ENCODE peak calls at places on chromosomes 13 and 19, in ten cellular contexts. A is heart left ventricle, E is IMR-90, W is small intestine, C is body of pancreas, V is heart right ventricle, K is thoracic aorta, D is mesenchymal stem cell, N is transverse colon, X is neuronal stem cell. S is an unnamed sample.

GRCh38 chr13:73991884-73992283 is 142.3 kb downstream of the KLF12 start:
- DNase-seq in A (no peak), E (no peak), W (no peak), C (no peak), V (no peak), K (no peak), D (no peak), N (no peak), X (no peak), S (no peak)

GRCh38 chr19:6362351-6362801 is 1.0 kb downstream of the CLPP start:
- DNase-seq in A (no peak), E (no peak), W (peak; percentile 25), C (no peak), V (no peak), K (no peak), D (peak; percentile 12), N (no peak), X (no peak), S (peak; percentile 47)

GRCh38 chr13:31947506-31947905 is 84.1 kb upstream of the FRY start:
- DNase-seq in A (no peak), E (no peak), W (no peak), C (peak; percentile 32), V (no peak), K (no peak), D (peak; percentile 45), N (no peak), X (no peak), S (no peak)

GRCh38 chr13:42239644-42240043 is 32.3 kb upstream of the AKAP11 start:
- DNase-seq in A (no peak), E (peak; percentile 7), W (no peak), C (no peak), V (no peak), K (no peak), D (peak; percentile 15), N (no peak), X (no peak), S (no peak)

GRCh38 chr19:4933528-4933927 is 24.2 kb downstream of the UHRF1 start:
- DNase-seq in A (no peak), E (no peak), W (peak; percentile 84), C (no peak), V (no peak), K (no peak), D (no peak), N (peak; percentile 25), X (no peak), S (no peak)

GRCh38 chr19:1503089-1503924 is 9.5 kb downstream of the ADAMTSL5 start:
- DNase-seq in A (no peak), E (peak; percentile 32), W (peak; percentile 69), C (peak; percentile 65), V (peak; percentile 64), K (no peak), D (no peak), N (peak; percentile 60), X (no peak), S (peak; percentile 86)

GRCh38 chr13:33272531-33273124 is 12.9 kb downstream of the STARD13 start:
- DNase-seq in A (no peak), E (no peak), W (peak; percentile 91), C (peak; percentile 69), V (no peak), K (no peak), D (no peak), N (peak; percentile 51), X (no peak), S (no peak)

GRCh38 chr19:13146763-13147563 is 3.2 kb downstream of the STX10 start:
- DNase-seq in A (no peak), E (no peak), W (peak; percentile 69), C (no peak), V (no peak), K (no peak), D (no peak), N (peak; percentile 49), X (no peak), S (peak; percentile 73)

GRCh38 chr19:39679056-39679790 is 23.5 kb downstream of the LGALS16 start:
- DNase-seq in A (no peak), E (no peak), W (peak; percentile 8), C (no peak), V (no peak), K (no peak), D (no peak), N (no peak), X (no peak), S (no peak)

GRCh38 chr13:111853766-111854165 is 213.2 kb upstream of the SOX1 start:
- DNase-seq in A (no peak), E (no peak), W (no peak), C (no peak), V (no peak), K (no peak), D (no peak), N (no peak), X (no peak), S (no peak)

GRCh38 chr19:20558011-20558410 is 7.6 kb downstream of the ZNF737 start:
- DNase-seq in A (no peak), E (no peak), W (no peak), C (peak; percentile 77), V (peak; percentile 18), K (no peak), D (no peak), N (no peak), X (no peak), S (peak; percentile 58)

GRCh38 chr13:97307882-97308624 is 85.9 kb downstream of the MBNL2 start:
- DNase-seq in A (peak; percentile 52), E (peak; percentile 68), W (no peak), C (peak; percentile 49), V (peak; percentile 48), K (no peak), D (peak; percentile 66), N (no peak), X (peak; percentile 50), S (peak; percentile 44)

GRCh38 chr19:39093761-39094160 is 9.6 kb downstream of the ACP7 start:
- DNase-seq in A (no peak), E (peak; percentile 79), W (no peak), C (no peak), V (no peak), K (no peak), D (peak; percentile 72), N (no peak), X (no peak), S (no peak)

GRCh38 chr19:20660473-20660872 is 898 bp downstream of the ZNF626 start:
- DNase-seq in A (no peak), E (no peak), W (no peak), C (no peak), V (no peak), K (no peak), D (peak; percentile 8), N (no peak), X (no peak), S (peak; percentile 37)

GRCh38 chr19:2887391-2887914 is 13.3 kb upstream of the ZNF57 start:
- DNase-seq in A (no peak), E (peak; percentile 61), W (peak; percentile 73), C (peak; percentile 19), V (no peak), K (no peak), D (peak; percentile 64), N (no peak), X (no peak), S (peak; percentile 31)

GRCh38 chr13:40559915-40560314 is 106.5 kb downstream of the FOXO1 start:
- DNase-seq in A (no peak), E (no peak), W (no peak), C (no peak), V (no peak), K (no peak), D (no peak), N (no peak), X (no peak), S (no peak)

GRCh38 chr13:40562975-40563349 is 103.5 kb downstream of the FOXO1 start:
- DNase-seq in A (no peak), E (no peak), W (no peak), C (no peak), V (no peak), K (no peak), D (no peak), N (no peak), X (no peak), S (peak; percentile 56)

GRCh38 chr13:40563350-40564125 is 102.9 kb downstream of the FOXO1 start:
- DNase-seq in A (no peak), E (no peak), W (no peak), C (no peak), V (no peak), K (no peak), D (peak; percentile 7), N (no peak), X (no peak), S (peak; percentile 63)

GRCh38 chr13:40553356-40553755 is 113.1 kb downstream of the FOXO1 start:
- DNase-seq in A (no peak), E (no peak), W (no peak), C (no peak), V (no peak), K (no peak), D (no peak), N (no peak), X (no peak), S (no peak)

DNA sequence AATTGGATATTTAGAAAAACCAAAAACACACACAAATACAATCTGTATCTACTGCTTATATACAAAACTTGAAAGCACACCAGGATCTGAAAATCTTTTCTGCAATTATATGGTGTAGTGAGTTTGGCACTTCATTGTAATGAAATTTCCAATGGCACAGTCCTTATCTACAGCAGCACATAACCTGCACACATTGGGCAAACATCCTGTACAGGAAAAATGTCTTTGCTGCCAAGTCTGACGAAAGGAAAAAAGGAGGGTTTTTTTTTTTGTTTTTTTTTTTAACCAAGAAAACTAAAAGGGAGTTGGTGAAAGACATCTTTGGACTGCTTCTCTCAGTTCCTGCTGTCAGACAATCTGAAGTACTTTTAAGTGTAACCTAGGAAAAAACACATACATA is 107.8 kb downstream of the FOXO1 start:
- DNase-seq in A (no peak), E (no peak), W (no peak), C (peak; percentile 49), V (no peak), K (no peak), D (no peak), N (no peak), X (no peak), S (no peak)
- H3K4me1 ChIP-seq in A (peaks cover 48% of the 10 kb centered on the region), E (no peaks in the 10 kb centered on the region), W (no peaks in the 10 kb centered on the region), C (peaks cover 49% of the 10 kb centered on the region), V (peaks cover 24% of the 10 kb centered on the region), K (peaks cover 33% of the 10 kb centered on the region), D (peaks cover 16% of the 10 kb centered on the region), N (peaks cover 31% of the 10 kb centered on the region), X (peaks cover 5% of the 10 kb centered on the region), S (peaks cover 18% of the 10 kb centered on the region)

GRCh38 chr13:113216165-113217056 is 7.0 kb downstream of the CUL4A start:
- DNase-seq in A (peak; percentile 55), E (peak; percentile 74), W (peak; percentile 42), C (peak; percentile 76), V (no peak), K (no peak), D (peak; percentile 55), N (peak; percentile 26), X (peak; percentile 40), S (peak; percentile 75)
- H3K27ac ChIP-seq in A (peak overlapping the region; percentile 71), E (peak overlapping the region; percentile 0), W (no peak overlapping the region), C (peak overlapping the region; percentile 24), V (peak overlapping the region; percentile 59), K (no peak overlapping the region), D (peak overlapping the region; percentile 44), N (peak overlapping the region; percentile 19), X (peak overlapping the region; percentile 4), S (peak overlapping the region; percentile 67)

GRCh38 chr19:29618871-29619270 is 12.8 kb downstream of the POP4 start:
- DNase-seq in A (no peak), E (no peak), W (no peak), C (no peak), V (no peak), K (no peak), D (no peak), N (no peak), X (no peak), S (no peak)
- H3K4me1 ChIP-seq in A (no peaks in the 10 kb centered on the region), E (no peaks in the 10 kb centered on the region), W (no peaks in the 10 kb centered on the region), C (no peaks in the 10 kb centered on the region), V (no peaks in the 10 kb centered on the region), K (no peaks in the 10 kb centered on the region), D (peaks cover 7% of the 10 kb centered on the region), N (no peaks in the 10 kb centered on the region), X (no peaks in the 10 kb centered on the region), S (no peaks in the 10 kb centered on the region)

GRCh38 chr19:41934849-41935374 is 6.7 kb upstream of the ERFL start:
- DNase-seq in A (peak; percentile 70), E (peak; percentile 49), W (peak; percentile 69), C (peak; percentile 71), V (peak; percentile 63), K (no peak), D (peak; percentile 69), N (peak; percentile 79), X (peak; percentile 86), S (peak; percentile 78)
- H3K27ac ChIP-seq in A (no peak overlapping the region), E (no peak overlapping the region), W (no peak overlapping the region), C (no peak overlapping the region), V (no peak overlapping the region), K (no peak overlapping the region), D (no peak overlapping the region), N (no peak overlapping the region), X (no peak overlapping the region), S (no peak overlapping the region)